ENCODE peak calls at places on chromosomes 6 and 20, in eight cellular contexts. N is heart left ventricle; X is IMR-90; C is thyroid gland; T is activated B cell treated with CpG ODN at 0.5 μM for 24 hours; L is progenitor cell of endocrine pancreas; J is ovary; D is CD8-positive, alpha-beta T cell. K is an unnamed sample.

GRCh38 chr6:20366082-20366834 is 35.4 kb upstream of the E2F3 start:
- DNase-seq in L (no peak), N (no peak), C (no peak), T (no peak), J (no peak), D (peak), X (no peak), K (no peak)

GRCh38 chr20:22928679-22929078 is 106.4 kb upstream of the SSTR4 start:
- DNase-seq in C (no peak), X (no peak), N (no peak), T (no peak), J (no peak), L (no peak), D (no peak), K (no peak)

GRCh38 chr6:138162104-138162946 is 586 bp downstream of the ARFGEF3 start:
- DNase-seq in X (no peak), J (no peak), N (peak), L (peak), C (peak), D (no peak), T (no peak), K (peak)

GRCh38 chr6:112910256-112910655 is 563.1 kb downstream of the RFPL4B start:
- DNase-seq in N (no peak), J (no peak), C (no peak), L (no peak), T (no peak), D (no peak), X (peak), K (no peak)

GRCh38 chr6:55014321-55015088 is 159.8 kb upstream of the HCRTR2 start:
- DNase-seq in X (peak), C (no peak), N (no peak), J (no peak), L (no peak), D (no peak), T (no peak), K (no peak)

GRCh38 chr6:498795-499231 is 107.3 kb downstream of the IRF4 start:
- DNase-seq in T (no peak), N (no peak), J (no peak), X (peak), C (no peak), L (no peak), D (no peak), K (no peak)

GRCh38 chr6:30556006-30556713 is at the start of gene GNL1:
- DNase-seq in J (peak), D (peak), T (peak), L (peak), N (peak), C (peak), X (peak), K (peak)

GRCh38 chr20:50366270-50367103 is 143.7 kb upstream of the PTPN1 start:
- DNase-seq in J (peak), T (no peak), C (peak), N (peak), D (no peak), X (peak), L (no peak), K (peak)

GRCh38 chr6:14499804-14500203 is 382.2 kb downstream of the CD83 start:
- DNase-seq in C (no peak), D (no peak), L (no peak), N (no peak), X (peak), T (no peak), J (no peak), K (no peak)

GRCh38 chr20:36101201-36101600 is 53.3 kb upstream of the EPB41L1 start:
- DNase-seq in L (no peak), J (no peak), X (no peak), D (no peak), T (no peak), N (no peak), C (peak), K (no peak)

GRCh38 chr6:98574991-98575390 is 259.4 kb upstream of the POU3F2 start:
- DNase-seq in L (no peak), N (no peak), C (no peak), J (no peak), D (no peak), T (no peak), X (no peak), K (no peak)

GRCh38 chr6:161168281-161168891 is 105.5 kb downstream of the AGPAT4 start:
- DNase-seq in N (no peak), C (no peak), X (peak), J (no peak), L (no peak), D (no peak), T (no peak), K (peak)

GRCh38 chr6:15385521-15385920 is 139.7 kb downstream of the JARID2 start:
- DNase-seq in L (no peak), J (no peak), T (no peak), N (no peak), D (no peak), X (no peak), C (no peak), K (no peak)

GRCh38 chr20:16518068-16518783 is 55.0 kb downstream of the KIF16B start:
- DNase-seq in N (peak), D (no peak), L (no peak), C (peak), T (no peak), X (peak), J (no peak), K (peak)

GRCh38 chr20:53750827-53751393 is 157.3 kb upstream of the ZNF217 start:
- DNase-seq in N (no peak), X (peak), L (no peak), D (peak), J (no peak), T (no peak), C (peak), K (peak)

GRCh38 chr6:154433477-154434241 is 76.8 kb downstream of the CNKSR3 start:
- DNase-seq in X (no peak), N (no peak), J (no peak), L (no peak), C (no peak), D (no peak), T (no peak), K (no peak)

GRCh38 chr6:25603251-25603650 is 48.8 kb upstream of the SCGN start:
- DNase-seq in T (no peak), X (no peak), D (no peak), C (no peak), J (no peak), N (no peak), L (no peak), K (no peak)

GRCh38 chr6:77341058-77341986 is 122.0 kb downstream of the HTR1B start:
- DNase-seq in L (no peak), C (no peak), T (no peak), N (peak), D (no peak), X (no peak), J (no peak), K (no peak)

GRCh38 chr6:111818539-111819226 is 54.6 kb downstream of the FYN start:
- DNase-seq in N (no peak), T (no peak), C (no peak), X (peak), D (no peak), J (no peak), L (no peak), K (no peak)

GRCh38 chr6:10425973-10426780 is 11.3 kb upstream of the TFAP2A start:
- DNase-seq in N (no peak), C (no peak), T (no peak), J (no peak), L (no peak), D (no peak), X (no peak), K (no peak)

GRCh38 chr6:13338038-13338437 is 9.7 kb upstream of the TBC1D7 start:
- DNase-seq in N (no peak), D (no peak), L (no peak), C (no peak), J (no peak), X (no peak), T (no peak), K (no peak)

GRCh38 chr6:157860505-157860991 is 37.5 kb downstream of the SNX9 start:
- DNase-seq in T (no peak), L (no peak), X (peak), J (no peak), C (no peak), N (no peak), D (no peak), K (no peak)

GRCh38 chr6:163189609-163190008 is 224.9 kb upstream of the QKI start:
- DNase-seq in C (no peak), X (no peak), N (no peak), L (no peak), J (no peak), T (no peak), D (no peak), K (no peak)

GRCh38 chr6:43524483-43524961 is 7.6 kb downstream of the POLR1C start:
- DNase-seq in T (no peak), D (no peak), J (no peak), L (no peak), N (no peak), X (no peak), C (no peak), K (peak)

GRCh38 chr20:59217794-59218193 is 54.2 kb downstream of the ZNF831 start:
- DNase-seq in C (no peak), D (no peak), X (no peak), J (no peak), N (no peak), T (no peak), L (no peak), K (no peak)

GRCh38 chr6:165118736-165119135 is 190.7 kb downstream of the C6orf118 start:
- DNase-seq in J (no peak), L (no peak), T (no peak), N (no peak), X (no peak), C (no peak), D (no peak), K (no peak)

GRCh38 chr6:108592371-108593337 is 31.9 kb downstream of the FOXO3 start:
- DNase-seq in X (peak), N (no peak), L (no peak), T (peak), D (peak), J (no peak), C (peak), K (peak)

GRCh38 chr6:31037169-31037568 is 26.9 kb downstream of the MUC22 start:
- DNase-seq in T (no peak), L (no peak), X (no peak), C (no peak), D (no peak), J (no peak), N (no peak), K (no peak)

GRCh38 chr20:10671850-10672578 is 1.8 kb downstream of the JAG1 start:
- DNase-seq in D (no peak), C (peak), N (peak), T (no peak), X (peak), L (peak), J (peak), K (peak)

GRCh38 chr6:167998206-167998605 is 735 bp downstream of the KIF25 start:
- DNase-seq in L (no peak), J (no peak), X (no peak), N (no peak), T (no peak), C (no peak), D (no peak), K (no peak)

GRCh38 chr6:130893277-130893676 is 66.1 kb downstream of the SMLR1 start:
- DNase-seq in D (no peak), T (no peak), L (no peak), C (no peak), N (no peak), X (no peak), J (no peak), K (no peak)
- TF ChIP-seq CTCF in D (no peak), T (no peak), L (no peak), C (no peak), N (no peak), X (no peak), J (no peak), K (no peak)

GRCh38 chr6:71492668-71493067 is 204.1 kb downstream of the OGFRL1 start:
- DNase-seq in T (no peak), C (no peak), D (no peak), N (no peak), J (no peak), L (no peak), X (no peak), K (no peak)
- TF ChIP-seq CTCF in T (no peak), C (no peak), D (no peak), N (no peak), J (no peak), L (no peak), X (no peak), K (no peak)

GRCh38 chr6:8005136-8005535 is 59.1 kb downstream of the BLOC1S5 start:
- DNase-seq in N (no peak), L (no peak), T (no peak), X (no peak), J (no peak), D (no peak), C (no peak), K (no peak)
- TF ChIP-seq CTCF in N (no peak), L (no peak), T (no peak), X (no peak), J (no peak), D (no peak), C (no peak), K (no peak)

GRCh38 chr20:57656252-57656820 is 36.1 kb upstream of the ZBP1 start:
- DNase-seq in C (no peak), T (no peak), J (no peak), L (no peak), N (peak), X (no peak), D (peak), K (no peak)

GRCh38 chr20:57655812-57656161 is 35.6 kb upstream of the ZBP1 start:
- DNase-seq in L (no peak), T (no peak), X (no peak), C (no peak), J (no peak), N (peak), D (peak), K (no peak)

GRCh38 chr20:57657537-57658446 is 37.6 kb upstream of the ZBP1 start:
- DNase-seq in X (no peak), N (peak), T (no peak), D (peak), C (peak), J (no peak), L (no peak), K (no peak)

GRCh38 chr20:57658447-57659130 is 38.4 kb upstream of the ZBP1 start:
- DNase-seq in D (peak), X (no peak), J (peak), L (no peak), T (no peak), N (peak), C (no peak), K (no peak)

DNA sequence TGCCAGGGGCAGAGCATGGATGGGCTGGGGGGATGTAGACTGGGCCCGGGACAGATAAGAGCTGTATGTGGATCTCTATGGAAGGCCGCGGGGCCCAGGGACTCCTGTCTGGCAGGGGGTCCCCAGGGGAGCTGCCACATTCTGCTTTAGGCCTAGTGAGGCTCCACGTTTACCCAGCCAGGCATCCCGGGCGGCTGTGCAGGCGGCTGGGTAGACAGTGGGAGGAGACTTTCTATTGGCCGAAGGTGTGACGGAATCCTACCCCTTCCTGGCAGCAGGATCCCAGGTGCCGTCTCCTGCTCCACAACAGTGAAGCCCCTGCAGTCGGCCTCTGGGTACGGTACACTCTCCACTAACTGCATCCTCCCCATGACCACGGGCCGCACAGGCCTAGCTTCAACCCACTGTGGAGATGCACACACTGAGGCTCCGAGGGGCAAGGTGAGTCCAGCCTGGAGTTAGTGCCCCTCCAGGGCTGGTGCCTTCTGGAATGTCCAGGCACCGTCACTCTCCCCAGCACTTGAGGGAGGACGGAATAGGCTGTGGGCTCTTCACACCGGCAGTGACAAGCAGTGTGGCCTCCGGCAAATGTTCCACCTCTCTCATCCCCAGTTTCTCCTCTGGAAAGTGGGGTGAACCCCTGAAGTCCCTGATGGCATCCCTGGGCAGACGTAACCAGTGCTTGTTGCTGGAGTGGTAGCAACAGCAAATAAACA is 36.8 kb upstream of the ZBP1 start:
- DNase-seq in D (peak), T (no peak), X (no peak), C (no peak), N (peak), L (no peak), J (no peak), K (no peak)
- TF ChIP-seq CTCF in D (no peak), T (no peak), X (no peak), C (no peak), N (no peak), L (no peak), J (no peak), K (no peak)

GRCh38 chr6:159790947-159791598 is 806 bp downstream of the MRPL18 start:
- DNase-seq in C (no peak), X (no peak), J (peak), D (no peak), L (no peak), N (peak), T (peak), K (no peak)

GRCh38 chr6:159788757-159789376 is 535 bp downstream of the TCP1 start:
- DNase-seq in D (no peak), T (peak), C (peak), J (peak), N (peak), X (peak), L (no peak), K (no peak)

GRCh38 chr6:159789377-159790148 is at the start of gene TCP1:
- DNase-seq in C (peak), N (peak), X (peak), J (peak), T (peak), D (peak), L (peak), K (peak)

GRCh38 chr6:159790149-159790946 is at the start of gene MRPL18:
- DNase-seq in T (peak), X (peak), C (peak), D (peak), J (peak), L (peak), N (peak), K (peak)

GRCh38 chr6:159788276-159788675 is 1.1 kb downstream of the TCP1 start:
- DNase-seq in J (no peak), C (peak), D (no peak), T (no peak), L (no peak), X (no peak), N (no peak), K (no peak)
- TF ChIP-seq CTCF in J (no peak), C (no peak), D (no peak), T (no peak), L (no peak), X (no peak), N (no peak), K (no peak)

GRCh38 chr20:42949865-42950264 is 239.8 kb downstream of the PTPRT start:
- DNase-seq in T (no peak), C (no peak), N (no peak), D (no peak), L (no peak), X (no peak), J (no peak), K (no peak)
- TF ChIP-seq CTCF in T (no peak), C (no peak), N (peak), D (no peak), L (peak), X (no peak), J (no peak), K (no peak)

DNA sequence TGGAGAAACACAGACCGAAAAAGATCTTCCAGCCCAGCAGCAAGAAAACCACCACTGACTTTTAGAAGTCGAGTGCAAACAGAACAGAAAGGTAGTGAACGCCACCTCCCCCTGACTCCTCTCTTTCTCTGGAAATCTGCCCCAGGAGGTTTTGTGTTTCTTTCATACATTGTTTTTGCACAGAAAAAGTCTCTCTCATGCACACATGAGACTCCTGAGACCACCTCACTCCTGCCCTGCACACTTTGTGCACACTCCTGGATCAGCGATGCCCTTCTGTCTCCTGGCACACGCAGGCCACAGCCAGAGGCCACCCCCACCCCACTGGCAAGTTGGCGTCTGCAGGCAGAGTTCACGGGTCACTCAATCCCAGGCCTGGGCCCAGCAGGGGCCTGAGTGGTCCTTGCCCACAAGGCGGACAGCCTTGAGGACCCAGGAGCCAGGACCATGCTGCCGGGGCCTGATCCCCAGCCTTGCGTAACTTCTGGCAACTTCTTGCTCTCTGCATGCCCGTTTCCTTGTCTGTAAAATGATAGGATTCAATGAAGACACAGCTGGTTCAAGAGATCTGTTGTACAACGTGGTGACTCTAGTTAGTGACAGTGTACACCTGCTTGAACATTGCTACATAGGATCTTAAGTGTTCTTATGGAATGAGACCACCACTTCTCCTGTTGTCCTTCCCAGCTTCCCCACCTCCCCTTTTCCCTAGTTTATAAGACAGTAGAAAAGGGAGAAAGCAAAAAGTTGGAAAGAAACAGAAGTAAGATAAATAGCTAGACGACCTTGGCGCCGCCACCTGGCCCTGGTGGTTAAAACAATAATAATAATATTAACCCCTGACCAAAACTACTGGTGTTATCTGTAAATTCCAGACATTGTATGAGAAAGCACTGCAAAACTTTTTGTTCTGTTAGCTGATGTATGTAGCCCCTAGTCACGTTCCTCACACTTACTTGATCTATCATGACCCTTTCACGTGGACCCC is 30.2 kb upstream of the CST7 start:
- DNase-seq in L (no peak), D (peak), J (no peak), N (no peak), X (no peak), C (no peak), T (no peak), K (no peak)
- TF ChIP-seq CTCF in L (no peak), D (no peak), J (no peak), N (no peak), X (no peak), C (no peak), T (no peak), K (no peak)

GRCh38 chr6:116100419-116101297 is at the start of gene NT5DC1:
- DNase-seq in N (peak), J (peak), T (peak), L (peak), C (peak), D (peak), X (peak), K (no peak)
- TF ChIP-seq CTCF in N (no peak), J (peak), T (no peak), L (peak), C (no peak), D (peak), X (no peak), K (peak)

GRCh38 chr6:166465671-166466087 is 82.9 kb upstream of the MPC1 start:
- DNase-seq in D (no peak), N (peak), L (no peak), J (no peak), C (no peak), X (peak), T (no peak), K (no peak)
- TF ChIP-seq CTCF in D (no peak), N (no peak), L (no peak), J (no peak), C (no peak), X (peak), T (no peak), K (no peak)